ENCODE peak calls at places on chromosomes 16 and 17, in four cellular contexts. H is GM20000, L is mucosa of descending colon, C is EL. M is an unnamed sample.

GRCh38 chr17:16879686-16880085 is 92.2 kb downstream of the TNFRSF13B start:
- DNase-seq in H (no peak), L (no peak), C (no peak), M (peak)

GRCh38 chr17:4631836-4632582 is 9.5 kb downstream of the ALOX15 start:
- DNase-seq in H (no peak), C (no peak), L (no peak), M (no peak)

GRCh38 chr17:48841395-48841831 is 10.6 kb downstream of the CALCOCO2 start:
- DNase-seq in H (peak), C (peak), L (peak), M (no peak)

GRCh38 chr16:85722066-85722465 is 28.8 kb downstream of the C16orf74 start:
- DNase-seq in H (no peak), C (no peak), L (no peak), M (no peak)

GRCh38 chr16:72961115-72961832 is 86.7 kb downstream of the ZFHX3 start:
- DNase-seq in L (no peak), C (no peak), H (no peak), M (no peak)

GRCh38 chr16:78936060-78936459 is 664.5 kb downstream of the MAF start:
- DNase-seq in L (no peak), H (no peak), C (no peak), M (no peak)

GRCh38 chr17:48175692-48176450 is 68.3 kb downstream of the SNX11 start:
- DNase-seq in L (no peak), H (no peak), C (peak), M (no peak)

GRCh38 chr17:81285179-81285878 is 9.8 kb downstream of the SLC38A10 start:
- DNase-seq in C (peak), H (peak), L (peak), M (peak)

GRCh38 chr17:36496018-36496789 is 9.7 kb downstream of the ZNHIT3 start:
- DNase-seq in L (no peak), C (no peak), H (no peak), M (peak)

GRCh38 chr16:68401871-68402747 is 46.2 kb downstream of the SMPD3 start:
- DNase-seq in C (peak), L (no peak), H (no peak), M (no peak)

GRCh38 chr17:21573961-21574610 is 118.2 kb upstream of the KCNJ18 start:
- DNase-seq in C (peak), L (peak), H (no peak), M (peak)

GRCh38 chr17:78608804-78609186 is 31.6 kb upstream of the DNAH17 start:
- DNase-seq in H (no peak), L (no peak), C (no peak), M (no peak)

GRCh38 chr16:1530883-1531637 is 2.4 kb upstream of the TMEM204 start:
- DNase-seq in C (peak), L (no peak), H (peak), M (no peak)